ENCODE peak calls at places on chromosomes 2 and 18, in five cellular contexts. O is DMS153, R is HS-5, W is endothelial cell, U is left cardiac atrium. F is an unnamed sample.
A peak's percentile ranks its signal among the peaks of the same experiment; 100 is the strongest.

GRCh38 chr18:36366994-36367839 is 69.7 kb downstream of the FHOD3 start:
- DNase-seq in O (no peak), R (no peak), W (no peak), U (peak; percentile 67), F (no peak)

GRCh38 chr18:48934708-48935432 is 15.9 kb downstream of the SMAD7 start:
- DNase-seq in O (no peak), R (no peak), W (no peak), U (peak; percentile 85), F (no peak)

GRCh38 chr2:47336259-47337238 is 66.4 kb upstream of the MSH2 start:
- DNase-seq in O (no peak), R (no peak), W (no peak), U (no peak), F (no peak)

GRCh38 chr18:73407506-73407905 is 539.7 kb upstream of the NETO1 start:
- DNase-seq in O (no peak), R (no peak), W (no peak), U (peak; percentile 21), F (no peak)

GRCh38 chr2:114119846-114120348 is 230.0 kb downstream of the ACTR3 start:
- DNase-seq in O (no peak), R (no peak), W (no peak), U (no peak), F (no peak)

GRCh38 chr2:180231015-180231414 is 223.9 kb upstream of the CWC22 start:
- DNase-seq in O (no peak), R (no peak), W (no peak), U (no peak), F (no peak)

GRCh38 chr2:175401956-175402469 is 220.5 kb upstream of the ATP5MC3 start:
- DNase-seq in O (no peak), R (no peak), W (no peak), U (no peak), F (no peak)

GRCh38 chr2:172333626-172334330 is 93.6 kb upstream of the ITGA6 start:
- DNase-seq in O (no peak), R (no peak), W (no peak), U (no peak), F (no peak)

GRCh38 chr2:71736091-71736878 is 282.9 kb downstream of the DYSF start:
- DNase-seq in O (no peak), R (no peak), W (no peak), U (peak; percentile 37), F (no peak)

GRCh38 chr2:116510117-116510671 is 1304.3 kb upstream of the DDX18 start:
- DNase-seq in O (peak; percentile 78), R (no peak), W (peak; percentile 17), U (no peak), F (no peak)

GRCh38 chr2:165239230-165239629 is at the start of gene SCN2A:
- DNase-seq in O (peak; percentile 69), R (peak; percentile 25), W (peak; percentile 37), U (no peak), F (no peak)

GRCh38 chr2:151206446-151206968 is 55.2 kb downstream of the RBM43 start:
- DNase-seq in O (no peak), R (no peak), W (no peak), U (no peak), F (no peak)

GRCh38 chr2:54666131-54666637 is 57.3 kb upstream of the EML6 start:
- DNase-seq in O (no peak), R (peak; percentile 50), W (no peak), U (peak; percentile 50), F (no peak)

GRCh38 chr2:67938053-67938452 is 124.8 kb downstream of the C1D start:
- DNase-seq in O (no peak), R (no peak), W (no peak), U (no peak), F (no peak)

GRCh38 chr2:67486041-67486796 is 89.1 kb downstream of the ETAA1 start:
- DNase-seq in O (peak; percentile 43), R (no peak), W (no peak), U (peak; percentile 31), F (peak; percentile 58)

GRCh38 chr2:26274058-26274613 is 29.4 kb downstream of the HADHB start:
- DNase-seq in O (peak; percentile 21), R (peak; percentile 74), W (no peak), U (peak; percentile 50), F (no peak)

GRCh38 chr2:157497603-157498314 is 53.9 kb upstream of the CYTIP start:
- DNase-seq in O (peak; percentile 25), R (no peak), W (no peak), U (no peak), F (no peak)

GRCh38 chr2:15748736-15749323 is 157.2 kb downstream of the DDX1 start:
- DNase-seq in O (no peak), R (no peak), W (peak; percentile 75), U (no peak), F (no peak)

GRCh38 chr2:39409697-39410389 is 27.2 kb downstream of the MAP4K3 start:
- DNase-seq in O (no peak), R (no peak), W (no peak), U (no peak), F (no peak)

GRCh38 chr18:12410121-12410520 is 2.4 kb downstream of the PRELID3A start:
- DNase-seq in O (no peak), R (no peak), W (no peak), U (no peak), F (no peak)

GRCh38 chr2:108491848-108492247 is 42.4 kb upstream of the LIMS1 start:
- DNase-seq in O (no peak), R (no peak), W (no peak), U (no peak), F (no peak)

GRCh38 chr2:119349289-119349688 is 17.3 kb downstream of the C2orf76 start:
- DNase-seq in O (no peak), R (no peak), W (no peak), U (no peak), F (no peak)

GRCh38 chr2:8574196-8575010 is 107.5 kb upstream of the ID2 start:
- DNase-seq in O (no peak), R (no peak), W (no peak), U (no peak), F (no peak)

GRCh38 chr18:55763298-55763697 is 175.3 kb upstream of the TCF4 start:
- DNase-seq in O (no peak), R (peak; percentile 35), W (no peak), U (no peak), F (no peak)

GRCh38 chr2:26989156-26989555 is 18.7 kb downstream of the MAPRE3 start:
- DNase-seq in O (no peak), R (no peak), W (no peak), U (no peak), F (no peak)

GRCh38 chr2:61962095-61962984 is 56.9 kb downstream of the COMMD1 start:
- DNase-seq in O (no peak), R (no peak), W (no peak), U (no peak), F (no peak)

GRCh38 chr2:199455533-199456382 is 2.0 kb downstream of the SATB2 start:
- DNase-seq in O (peak; percentile 78), R (no peak), W (peak; percentile 42), U (no peak), F (peak; percentile 50)

GRCh38 chr2:9052821-9053533 is 49.5 kb upstream of the MBOAT2 start:
- DNase-seq in O (no peak), R (no peak), W (no peak), U (no peak), F (no peak)

GRCh38 chr2:239361311-239361642 is 39.5 kb downstream of the HDAC4 start:
- DNase-seq in O (no peak), R (no peak), W (no peak), U (no peak), F (no peak)

GRCh38 chr2:120425014-120425413 is 79.1 kb downstream of the INHBB start:
- DNase-seq in O (no peak), R (no peak), W (no peak), U (no peak), F (no peak)

GRCh38 chr2:7794916-7795315 is 877.7 kb downstream of the RNF144A start:
- DNase-seq in O (no peak), R (no peak), W (no peak), U (no peak), F (no peak)

GRCh38 chr2:12177052-12177994 is 430.9 kb downstream of the LPIN1 start:
- DNase-seq in O (peak; percentile 57), R (no peak), W (no peak), U (peak; percentile 43), F (no peak)

GRCh38 chr2:48952614-48953013 is 197.1 kb upstream of the LHCGR start:
- DNase-seq in O (no peak), R (no peak), W (no peak), U (no peak), F (no peak)

GRCh38 chr2:101106453-101107181 is 44.6 kb downstream of the TBC1D8 start:
- DNase-seq in O (peak; percentile 34), R (no peak), W (no peak), U (no peak), F (no peak)

GRCh38 chr2:89842180-89842908 is 1150.9 kb downstream of the RPIA start:
- DNase-seq in O (no peak), R (no peak), W (no peak), U (no peak), F (peak; percentile 34)

GRCh38 chr2:196431076-196431475 is 208.4 kb upstream of the CCDC150 start:
- DNase-seq in O (no peak), R (no peak), W (no peak), U (no peak), F (no peak)

GRCh38 chr2:98037206-98037605 is 41.5 kb upstream of the TMEM131 start:
- DNase-seq in O (no peak), R (no peak), W (no peak), U (no peak), F (no peak)

F was measured in lower lobe of right lung.